ENCODE peak calls at places on chromosomes 16 and 17, in six cellular contexts. One of them, this sample, is unnamed.

GRCh38 chr17:3594056-3594810 is 15.0 kb downstream of the TRPV1 start:
- DNase-seq in stimulated activated CD8-positive, alpha-beta memory T cell treated with anti-CD3 and anti-CD28 coated beads, Interleukin-4, amount 100 ng/mL, for 4 hours: no peak
- DNase-seq in WTC11: no peak
- DNase-seq in HS-5: no peak
- DNase-seq in stimulated activated CD4-positive, alpha-beta T cell treated with anti-CD3 and anti-CD28 coated beads, Interleukin-15, amount 100 ng/mL, for 24 hours: no peak
- DNase-seq in PC-3: peak; percentile 74
- DNase-seq in this sample: no peak

GRCh38 chr17:34447406-34447805 is 84.4 kb upstream of the CCL1 start:
- DNase-seq in stimulated activated CD8-positive, alpha-beta memory T cell treated with anti-CD3 and anti-CD28 coated beads, Interleukin-4, amount 100 ng/mL, for 4 hours: no peak
- DNase-seq in WTC11: no peak
- DNase-seq in HS-5: no peak
- DNase-seq in stimulated activated CD4-positive, alpha-beta T cell treated with anti-CD3 and anti-CD28 coated beads, Interleukin-15, amount 100 ng/mL, for 24 hours: no peak
- DNase-seq in PC-3: no peak
- DNase-seq in this sample: no peak

GRCh38 chr17:3004925-3005324 is 58.5 kb downstream of the OR1D5 start:
- DNase-seq in stimulated activated CD8-positive, alpha-beta memory T cell treated with anti-CD3 and anti-CD28 coated beads, Interleukin-4, amount 100 ng/mL, for 4 hours: no peak
- DNase-seq in WTC11: no peak
- DNase-seq in HS-5: no peak
- DNase-seq in stimulated activated CD4-positive, alpha-beta T cell treated with anti-CD3 and anti-CD28 coated beads, Interleukin-15, amount 100 ng/mL, for 24 hours: no peak
- DNase-seq in PC-3: no peak
- DNase-seq in this sample: no peak

GRCh38 chr16:13229039-13229438 is 327.6 kb downstream of the SHISA9 start:
- DNase-seq in stimulated activated CD8-positive, alpha-beta memory T cell treated with anti-CD3 and anti-CD28 coated beads, Interleukin-4, amount 100 ng/mL, for 4 hours: no peak
- DNase-seq in WTC11: no peak
- DNase-seq in HS-5: no peak
- DNase-seq in stimulated activated CD4-positive, alpha-beta T cell treated with anti-CD3 and anti-CD28 coated beads, Interleukin-15, amount 100 ng/mL, for 24 hours: no peak
- DNase-seq in PC-3: no peak
- DNase-seq in this sample: no peak

GRCh38 chr17:69357701-69358100 is 30.8 kb upstream of the ABCA5 start:
- DNase-seq in stimulated activated CD8-positive, alpha-beta memory T cell treated with anti-CD3 and anti-CD28 coated beads, Interleukin-4, amount 100 ng/mL, for 4 hours: no peak
- DNase-seq in WTC11: no peak
- DNase-seq in HS-5: no peak
- DNase-seq in stimulated activated CD4-positive, alpha-beta T cell treated with anti-CD3 and anti-CD28 coated beads, Interleukin-15, amount 100 ng/mL, for 24 hours: no peak
- DNase-seq in PC-3: peak; percentile 40
- DNase-seq in this sample: no peak

GRCh38 chr16:86914850-86915717 is 336.7 kb downstream of the FOXL1 start:
- DNase-seq in stimulated activated CD8-positive, alpha-beta memory T cell treated with anti-CD3 and anti-CD28 coated beads, Interleukin-4, amount 100 ng/mL, for 4 hours: no peak
- DNase-seq in WTC11: no peak
- DNase-seq in HS-5: no peak
- DNase-seq in stimulated activated CD4-positive, alpha-beta T cell treated with anti-CD3 and anti-CD28 coated beads, Interleukin-15, amount 100 ng/mL, for 24 hours: no peak
- DNase-seq in PC-3: no peak
- DNase-seq in this sample: no peak

GRCh38 chr16:24151482-24151939 is 104.6 kb upstream of the CACNG3 start:
- DNase-seq in stimulated activated CD8-positive, alpha-beta memory T cell treated with anti-CD3 and anti-CD28 coated beads, Interleukin-4, amount 100 ng/mL, for 4 hours: no peak
- DNase-seq in WTC11: no peak
- DNase-seq in HS-5: no peak
- DNase-seq in stimulated activated CD4-positive, alpha-beta T cell treated with anti-CD3 and anti-CD28 coated beads, Interleukin-15, amount 100 ng/mL, for 24 hours: peak; percentile 34
- DNase-seq in PC-3: no peak
- DNase-seq in this sample: peak; percentile 67

GRCh38 chr17:41762841-41763240 is 23.7 kb downstream of the JUP start:
- DNase-seq in stimulated activated CD8-positive, alpha-beta memory T cell treated with anti-CD3 and anti-CD28 coated beads, Interleukin-4, amount 100 ng/mL, for 4 hours: no peak
- DNase-seq in WTC11: no peak
- DNase-seq in HS-5: no peak
- DNase-seq in stimulated activated CD4-positive, alpha-beta T cell treated with anti-CD3 and anti-CD28 coated beads, Interleukin-15, amount 100 ng/mL, for 24 hours: no peak
- DNase-seq in PC-3: no peak
- DNase-seq in this sample: no peak

GRCh38 chr16:66342294-66342900 is 24.1 kb upstream of the CDH5 start:
- DNase-seq in stimulated activated CD8-positive, alpha-beta memory T cell treated with anti-CD3 and anti-CD28 coated beads, Interleukin-4, amount 100 ng/mL, for 4 hours: no peak
- DNase-seq in WTC11: peak; percentile 73
- DNase-seq in HS-5: no peak
- DNase-seq in stimulated activated CD4-positive, alpha-beta T cell treated with anti-CD3 and anti-CD28 coated beads, Interleukin-15, amount 100 ng/mL, for 24 hours: peak; percentile 43
- DNase-seq in PC-3: peak; percentile 30
- DNase-seq in this sample: peak; percentile 69

GRCh38 chr16:84869464-84869863 is 49.7 kb downstream of the CRISPLD2 start:
- DNase-seq in stimulated activated CD8-positive, alpha-beta memory T cell treated with anti-CD3 and anti-CD28 coated beads, Interleukin-4, amount 100 ng/mL, for 4 hours: no peak
- DNase-seq in WTC11: no peak
- DNase-seq in HS-5: no peak
- DNase-seq in stimulated activated CD4-positive, alpha-beta T cell treated with anti-CD3 and anti-CD28 coated beads, Interleukin-15, amount 100 ng/mL, for 24 hours: no peak
- DNase-seq in PC-3: no peak
- DNase-seq in this sample: no peak

GRCh38 chr17:45364531-45365390 is 47.9 kb upstream of the MAP3K14 start:
- DNase-seq in stimulated activated CD8-positive, alpha-beta memory T cell treated with anti-CD3 and anti-CD28 coated beads, Interleukin-4, amount 100 ng/mL, for 4 hours: no peak
- DNase-seq in WTC11: peak; percentile 79
- DNase-seq in HS-5: no peak
- DNase-seq in stimulated activated CD4-positive, alpha-beta T cell treated with anti-CD3 and anti-CD28 coated beads, Interleukin-15, amount 100 ng/mL, for 24 hours: no peak
- DNase-seq in PC-3: no peak
- DNase-seq in this sample: no peak

GRCh38 chr16:84271866-84272265 is 22.8 kb upstream of the WFDC1 start:
- DNase-seq in stimulated activated CD8-positive, alpha-beta memory T cell treated with anti-CD3 and anti-CD28 coated beads, Interleukin-4, amount 100 ng/mL, for 4 hours: no peak
- DNase-seq in WTC11: no peak
- DNase-seq in HS-5: no peak
- DNase-seq in stimulated activated CD4-positive, alpha-beta T cell treated with anti-CD3 and anti-CD28 coated beads, Interleukin-15, amount 100 ng/mL, for 24 hours: no peak
- DNase-seq in PC-3: no peak
- DNase-seq in this sample: no peak

GRCh38 chr17:39130205-39130604 is 21.2 kb downstream of the PLXDC1 start:
- DNase-seq in stimulated activated CD8-positive, alpha-beta memory T cell treated with anti-CD3 and anti-CD28 coated beads, Interleukin-4, amount 100 ng/mL, for 4 hours: no peak
- DNase-seq in WTC11: no peak
- DNase-seq in HS-5: no peak
- DNase-seq in stimulated activated CD4-positive, alpha-beta T cell treated with anti-CD3 and anti-CD28 coated beads, Interleukin-15, amount 100 ng/mL, for 24 hours: no peak
- DNase-seq in PC-3: no peak
- DNase-seq in this sample: no peak

GRCh38 chr16:83351846-83352245 is 455.9 kb upstream of the HSBP1 start:
- DNase-seq in stimulated activated CD8-positive, alpha-beta memory T cell treated with anti-CD3 and anti-CD28 coated beads, Interleukin-4, amount 100 ng/mL, for 4 hours: no peak
- DNase-seq in WTC11: no peak
- DNase-seq in HS-5: no peak
- DNase-seq in stimulated activated CD4-positive, alpha-beta T cell treated with anti-CD3 and anti-CD28 coated beads, Interleukin-15, amount 100 ng/mL, for 24 hours: no peak
- DNase-seq in PC-3: no peak
- DNase-seq in this sample: no peak

GRCh38 chr17:38455288-38455915 is 27.1 kb downstream of the ARHGAP23 start:
- DNase-seq in stimulated activated CD8-positive, alpha-beta memory T cell treated with anti-CD3 and anti-CD28 coated beads, Interleukin-4, amount 100 ng/mL, for 4 hours: no peak
- DNase-seq in WTC11: no peak
- DNase-seq in HS-5: no peak
- DNase-seq in stimulated activated CD4-positive, alpha-beta T cell treated with anti-CD3 and anti-CD28 coated beads, Interleukin-15, amount 100 ng/mL, for 24 hours: no peak
- DNase-seq in PC-3: no peak
- DNase-seq in this sample: no peak

GRCh38 chr16:19913306-19913717 is 28.7 kb upstream of the GPRC5B start:
- DNase-seq in stimulated activated CD8-positive, alpha-beta memory T cell treated with anti-CD3 and anti-CD28 coated beads, Interleukin-4, amount 100 ng/mL, for 4 hours: no peak
- DNase-seq in WTC11: no peak
- DNase-seq in HS-5: no peak
- DNase-seq in stimulated activated CD4-positive, alpha-beta T cell treated with anti-CD3 and anti-CD28 coated beads, Interleukin-15, amount 100 ng/mL, for 24 hours: no peak
- DNase-seq in PC-3: no peak
- DNase-seq in this sample: no peak

GRCh38 chr17:31561469-31562412 is 170.3 kb downstream of the RAB11FIP4 start:
- DNase-seq in stimulated activated CD8-positive, alpha-beta memory T cell treated with anti-CD3 and anti-CD28 coated beads, Interleukin-4, amount 100 ng/mL, for 4 hours: no peak
- DNase-seq in WTC11: no peak
- DNase-seq in HS-5: no peak
- DNase-seq in stimulated activated CD4-positive, alpha-beta T cell treated with anti-CD3 and anti-CD28 coated beads, Interleukin-15, amount 100 ng/mL, for 24 hours: no peak
- DNase-seq in PC-3: peak; percentile 30
- DNase-seq in this sample: no peak

GRCh38 chr17:30235386-30236296 is at the start of gene SLC6A4:
- DNase-seq in stimulated activated CD8-positive, alpha-beta memory T cell treated with anti-CD3 and anti-CD28 coated beads, Interleukin-4, amount 100 ng/mL, for 4 hours: no peak
- DNase-seq in WTC11: peak; percentile 39
- DNase-seq in HS-5: no peak
- DNase-seq in stimulated activated CD4-positive, alpha-beta T cell treated with anti-CD3 and anti-CD28 coated beads, Interleukin-15, amount 100 ng/mL, for 24 hours: no peak
- DNase-seq in PC-3: no peak
- DNase-seq in this sample: no peak

GRCh38 chr17:81491193-81491592 is 21.4 kb downstream of the ACTG1 start:
- DNase-seq in stimulated activated CD8-positive, alpha-beta memory T cell treated with anti-CD3 and anti-CD28 coated beads, Interleukin-4, amount 100 ng/mL, for 4 hours: no peak
- DNase-seq in WTC11: no peak
- DNase-seq in HS-5: no peak
- DNase-seq in stimulated activated CD4-positive, alpha-beta T cell treated with anti-CD3 and anti-CD28 coated beads, Interleukin-15, amount 100 ng/mL, for 24 hours: no peak
- DNase-seq in PC-3: peak; percentile 22
- DNase-seq in this sample: no peak

GRCh38 chr16:27928542-27928941 is 135.0 kb downstream of the GSG1L start:
- DNase-seq in stimulated activated CD8-positive, alpha-beta memory T cell treated with anti-CD3 and anti-CD28 coated beads, Interleukin-4, amount 100 ng/mL, for 4 hours: no peak
- DNase-seq in WTC11: peak; percentile 17
- DNase-seq in HS-5: no peak
- DNase-seq in stimulated activated CD4-positive, alpha-beta T cell treated with anti-CD3 and anti-CD28 coated beads, Interleukin-15, amount 100 ng/mL, for 24 hours: no peak
- DNase-seq in PC-3: no peak
- DNase-seq in this sample: no peak

GRCh38 chr17:12928736-12929135 is 89.1 kb downstream of the ELAC2 start:
- DNase-seq in stimulated activated CD8-positive, alpha-beta memory T cell treated with anti-CD3 and anti-CD28 coated beads, Interleukin-4, amount 100 ng/mL, for 4 hours: no peak
- DNase-seq in WTC11: no peak
- DNase-seq in HS-5: no peak
- DNase-seq in stimulated activated CD4-positive, alpha-beta T cell treated with anti-CD3 and anti-CD28 coated beads, Interleukin-15, amount 100 ng/mL, for 24 hours: no peak
- DNase-seq in PC-3: peak; percentile 44
- DNase-seq in this sample: no peak

GRCh38 chr17:39553326-39553945 is 54.3 kb downstream of the NEUROD2 start:
- DNase-seq in stimulated activated CD8-positive, alpha-beta memory T cell treated with anti-CD3 and anti-CD28 coated beads, Interleukin-4, amount 100 ng/mL, for 4 hours: no peak
- DNase-seq in WTC11: no peak
- DNase-seq in HS-5: no peak
- DNase-seq in stimulated activated CD4-positive, alpha-beta T cell treated with anti-CD3 and anti-CD28 coated beads, Interleukin-15, amount 100 ng/mL, for 24 hours: no peak
- DNase-seq in PC-3: peak; percentile 47
- DNase-seq in this sample: no peak

GRCh38 chr16:4944333-4945281 is 7.7 kb upstream of the PPL start:
- DNase-seq in stimulated activated CD8-positive, alpha-beta memory T cell treated with anti-CD3 and anti-CD28 coated beads, Interleukin-4, amount 100 ng/mL, for 4 hours: no peak
- DNase-seq in WTC11: peak; percentile 42
- DNase-seq in HS-5: peak; percentile 91
- DNase-seq in stimulated activated CD4-positive, alpha-beta T cell treated with anti-CD3 and anti-CD28 coated beads, Interleukin-15, amount 100 ng/mL, for 24 hours: no peak
- DNase-seq in PC-3: peak; percentile 93
- DNase-seq in this sample: no peak

GRCh38 chr16:81633147-81633619 is 145.9 kb upstream of the PLCG2 start:
- DNase-seq in stimulated activated CD8-positive, alpha-beta memory T cell treated with anti-CD3 and anti-CD28 coated beads, Interleukin-4, amount 100 ng/mL, for 4 hours: no peak
- DNase-seq in WTC11: peak; percentile 65
- DNase-seq in HS-5: no peak
- DNase-seq in stimulated activated CD4-positive, alpha-beta T cell treated with anti-CD3 and anti-CD28 coated beads, Interleukin-15, amount 100 ng/mL, for 24 hours: no peak
- DNase-seq in PC-3: no peak
- DNase-seq in this sample: no peak

GRCh38 chr16:15073101-15073500 is 17.2 kb upstream of the NTAN1 start:
- DNase-seq in stimulated activated CD8-positive, alpha-beta memory T cell treated with anti-CD3 and anti-CD28 coated beads, Interleukin-4, amount 100 ng/mL, for 4 hours: no peak
- DNase-seq in WTC11: no peak
- DNase-seq in HS-5: no peak
- DNase-seq in stimulated activated CD4-positive, alpha-beta T cell treated with anti-CD3 and anti-CD28 coated beads, Interleukin-15, amount 100 ng/mL, for 24 hours: no peak
- DNase-seq in PC-3: no peak
- DNase-seq in this sample: no peak

GRCh38 chr16:78154729-78155461 is 55.4 kb downstream of the WWOX start:
- DNase-seq in stimulated activated CD8-positive, alpha-beta memory T cell treated with anti-CD3 and anti-CD28 coated beads, Interleukin-4, amount 100 ng/mL, for 4 hours: no peak
- DNase-seq in WTC11: no peak
- DNase-seq in HS-5: no peak
- DNase-seq in stimulated activated CD4-positive, alpha-beta T cell treated with anti-CD3 and anti-CD28 coated beads, Interleukin-15, amount 100 ng/mL, for 24 hours: no peak
- DNase-seq in PC-3: no peak
- DNase-seq in this sample: no peak

GRCh38 chr16:51987519-51987918 is 559.4 kb downstream of the TOX3 start:
- DNase-seq in stimulated activated CD8-positive, alpha-beta memory T cell treated with anti-CD3 and anti-CD28 coated beads, Interleukin-4, amount 100 ng/mL, for 4 hours: no peak
- DNase-seq in WTC11: no peak
- DNase-seq in HS-5: no peak
- DNase-seq in stimulated activated CD4-positive, alpha-beta T cell treated with anti-CD3 and anti-CD28 coated beads, Interleukin-15, amount 100 ng/mL, for 24 hours: no peak
- DNase-seq in PC-3: no peak
- DNase-seq in this sample: no peak

GRCh38 chr17:79549111-79549915 is 61.5 kb downstream of the RBFOX3 start:
- DNase-seq in stimulated activated CD8-positive, alpha-beta memory T cell treated with anti-CD3 and anti-CD28 coated beads, Interleukin-4, amount 100 ng/mL, for 4 hours: no peak
- DNase-seq in WTC11: peak; percentile 55
- DNase-seq in HS-5: no peak
- DNase-seq in stimulated activated CD4-positive, alpha-beta T cell treated with anti-CD3 and anti-CD28 coated beads, Interleukin-15, amount 100 ng/mL, for 24 hours: no peak
- DNase-seq in PC-3: no peak
- DNase-seq in this sample: no peak

GRCh38 chr17:2102931-2103398 is 48.1 kb downstream of the HIC1 start:
- DNase-seq in stimulated activated CD8-positive, alpha-beta memory T cell treated with anti-CD3 and anti-CD28 coated beads, Interleukin-4, amount 100 ng/mL, for 4 hours: no peak
- DNase-seq in WTC11: no peak
- DNase-seq in HS-5: peak; percentile 53
- DNase-seq in stimulated activated CD4-positive, alpha-beta T cell treated with anti-CD3 and anti-CD28 coated beads, Interleukin-15, amount 100 ng/mL, for 24 hours: no peak
- DNase-seq in PC-3: peak; percentile 83
- DNase-seq in this sample: no peak

GRCh38 chr17:62950067-62950466 is 16.0 kb upstream of the TANC2 start:
- DNase-seq in stimulated activated CD8-positive, alpha-beta memory T cell treated with anti-CD3 and anti-CD28 coated beads, Interleukin-4, amount 100 ng/mL, for 4 hours: no peak
- DNase-seq in WTC11: no peak
- DNase-seq in HS-5: no peak
- DNase-seq in stimulated activated CD4-positive, alpha-beta T cell treated with anti-CD3 and anti-CD28 coated beads, Interleukin-15, amount 100 ng/mL, for 24 hours: no peak
- DNase-seq in PC-3: peak; percentile 92
- DNase-seq in this sample: no peak

GRCh38 chr17:55641559-55642160 is 81.0 kb downstream of the TMEM100 start:
- DNase-seq in stimulated activated CD8-positive, alpha-beta memory T cell treated with anti-CD3 and anti-CD28 coated beads, Interleukin-4, amount 100 ng/mL, for 4 hours: no peak
- DNase-seq in WTC11: peak; percentile 52
- DNase-seq in HS-5: no peak
- DNase-seq in stimulated activated CD4-positive, alpha-beta T cell treated with anti-CD3 and anti-CD28 coated beads, Interleukin-15, amount 100 ng/mL, for 24 hours: peak; percentile 61
- DNase-seq in PC-3: peak; percentile 74
- DNase-seq in this sample: peak; percentile 70

GRCh38 chr17:15892679-15893332 is 52.1 kb upstream of the ADORA2B start:
- DNase-seq in stimulated activated CD8-positive, alpha-beta memory T cell treated with anti-CD3 and anti-CD28 coated beads, Interleukin-4, amount 100 ng/mL, for 4 hours: no peak
- DNase-seq in WTC11: no peak
- DNase-seq in HS-5: no peak
- DNase-seq in stimulated activated CD4-positive, alpha-beta T cell treated with anti-CD3 and anti-CD28 coated beads, Interleukin-15, amount 100 ng/mL, for 24 hours: no peak
- DNase-seq in PC-3: peak; percentile 94
- DNase-seq in this sample: no peak

GRCh38 chr17:37089998-37090397 is 141.2 kb downstream of the AATF start:
- DNase-seq in stimulated activated CD8-positive, alpha-beta memory T cell treated with anti-CD3 and anti-CD28 coated beads, Interleukin-4, amount 100 ng/mL, for 4 hours: peak; percentile 13
- DNase-seq in WTC11: no peak
- DNase-seq in HS-5: no peak
- DNase-seq in stimulated activated CD4-positive, alpha-beta T cell treated with anti-CD3 and anti-CD28 coated beads, Interleukin-15, amount 100 ng/mL, for 24 hours: peak; percentile 34
- DNase-seq in PC-3: no peak
- DNase-seq in this sample: peak; percentile 88

GRCh38 chr17:76049239-76049638 is 22.1 kb upstream of the EVPL start:
- DNase-seq in stimulated activated CD8-positive, alpha-beta memory T cell treated with anti-CD3 and anti-CD28 coated beads, Interleukin-4, amount 100 ng/mL, for 4 hours: no peak
- DNase-seq in WTC11: no peak
- DNase-seq in HS-5: no peak
- DNase-seq in stimulated activated CD4-positive, alpha-beta T cell treated with anti-CD3 and anti-CD28 coated beads, Interleukin-15, amount 100 ng/mL, for 24 hours: no peak
- DNase-seq in PC-3: no peak
- DNase-seq in this sample: no peak

GRCh38 chr17:74325743-74326379 is at the start of gene KIF19:
- DNase-seq in stimulated activated CD8-positive, alpha-beta memory T cell treated with anti-CD3 and anti-CD28 coated beads, Interleukin-4, amount 100 ng/mL, for 4 hours: no peak
- DNase-seq in WTC11: peak; percentile 70
- DNase-seq in HS-5: no peak
- DNase-seq in stimulated activated CD4-positive, alpha-beta T cell treated with anti-CD3 and anti-CD28 coated beads, Interleukin-15, amount 100 ng/mL, for 24 hours: peak; percentile 76
- DNase-seq in PC-3: no peak
- DNase-seq in this sample: peak; percentile 88

GRCh38 chr17:61002316-61002736 is 324.7 kb downstream of the BCAS3 start:
- DNase-seq in stimulated activated CD8-positive, alpha-beta memory T cell treated with anti-CD3 and anti-CD28 coated beads, Interleukin-4, amount 100 ng/mL, for 4 hours: no peak
- DNase-seq in WTC11: no peak
- DNase-seq in HS-5: peak; percentile 16
- DNase-seq in stimulated activated CD4-positive, alpha-beta T cell treated with anti-CD3 and anti-CD28 coated beads, Interleukin-15, amount 100 ng/mL, for 24 hours: no peak
- DNase-seq in PC-3: peak; percentile 81
- DNase-seq in this sample: no peak

GRCh38 chr17:40373324-40373723 is 8.8 kb upstream of the GJD3 start:
- DNase-seq in stimulated activated CD8-positive, alpha-beta memory T cell treated with anti-CD3 and anti-CD28 coated beads, Interleukin-4, amount 100 ng/mL, for 4 hours: no peak
- DNase-seq in WTC11: no peak
- DNase-seq in HS-5: no peak
- DNase-seq in stimulated activated CD4-positive, alpha-beta T cell treated with anti-CD3 and anti-CD28 coated beads, Interleukin-15, amount 100 ng/mL, for 24 hours: no peak
- DNase-seq in PC-3: no peak
- DNase-seq in this sample: no peak

This sample was measured in activated CD4-positive, alpha-beta T cell treated with anti-CD3 and anti-CD28 coated beads, Interleukin-2, amount 10 ng/mL, durations not matched to agents 24 days and 14 days.